ENCODE peak calls at places on chromosomes 16 and 17, in seven cellular contexts. F is tibial nerve; W is cardiac fibroblast; H is activated CD8-positive, alpha-beta T cell treated with anti-CD3 and anti-CD28 coated beads for 36 hours; G is transverse colon; S is PC-9; R is BJ. T is an unnamed sample.

GRCh38 chr17:39002991-39003715 is 36.0 kb upstream of the FBXO47 start:
- DNase-seq in F (peak; percentile 89), W (peak; percentile 82), H (peak; percentile 72), G (peak; percentile 62), S (no peak), R (peak; percentile 69), T (no peak)

GRCh38 chr17:4110152-4110551 is 32.7 kb downstream of the ZZEF1 start:
- DNase-seq in F (no peak), W (peak; percentile 77), H (no peak), G (no peak), S (no peak), R (peak; percentile 34), T (no peak)

GRCh38 chr16:22353188-22353919 is 21.1 kb downstream of the CDR2 start:
- DNase-seq in F (no peak), W (peak; percentile 82), H (peak; percentile 27), G (peak; percentile 32), S (peak; percentile 21), R (peak; percentile 86), T (peak; percentile 28)

GRCh38 chr17:35752945-35753764 is at the start of gene GAS2L2:
- DNase-seq in F (no peak), W (no peak), H (no peak), G (no peak), S (no peak), R (no peak), T (no peak)

GRCh38 chr16:66580605-66581209 is 1.4 kb downstream of the CMTM2 start:
- DNase-seq in F (no peak), W (peak; percentile 65), H (no peak), G (no peak), S (peak; percentile 25), R (no peak), T (no peak)

GRCh38 chr17:7445011-7445927 is at the start of gene CHRNB1:
- DNase-seq in F (peak; percentile 57), W (peak; percentile 45), H (peak; percentile 66), G (peak; percentile 91), S (peak; percentile 94), R (no peak), T (peak; percentile 71)

GRCh38 chr17:7885357-7886226 is 3.0 kb upstream of the CHD3 start:
- DNase-seq in F (peak; percentile 29), W (peak; percentile 10), H (peak; percentile 70), G (peak; percentile 55), S (peak; percentile 68), R (no peak), T (peak; percentile 74)

GRCh38 chr17:27224526-27225315 is 69.2 kb upstream of the WSB1 start:
- DNase-seq in F (no peak), W (peak; percentile 84), H (no peak), G (no peak), S (no peak), R (no peak), T (no peak)

GRCh38 chr17:58899191-58899590 is 143.5 kb downstream of the PPM1E start:
- DNase-seq in F (no peak), W (peak; percentile 39), H (no peak), G (no peak), S (no peak), R (no peak), T (no peak)

GRCh38 chr17:75908201-75908600 is 3.5 kb upstream of the MRPL38 start:
- DNase-seq in F (no peak), W (no peak), H (no peak), G (peak; percentile 38), S (peak; percentile 60), R (no peak), T (no peak)

GRCh38 chr17:28961391-28961790 is 10.1 kb upstream of the PHF12 start:
- DNase-seq in F (no peak), W (no peak), H (no peak), G (no peak), S (no peak), R (no peak), T (no peak)

GRCh38 chr17:72775914-72776313 is 316.6 kb downstream of the SLC39A11 start:
- DNase-seq in F (no peak), W (no peak), H (no peak), G (no peak), S (no peak), R (no peak), T (no peak)

GRCh38 chr16:56632160-56632847 is at the start of gene MT1M:
- DNase-seq in F (no peak), W (no peak), H (no peak), G (peak; percentile 43), S (no peak), R (no peak), T (no peak)

GRCh38 chr16:28202147-28202746 is 9.5 kb downstream of the XPO6 start:
- DNase-seq in F (no peak), W (no peak), H (peak; percentile 81), G (no peak), S (no peak), R (no peak), T (peak; percentile 54)
- TF ChIP-seq CTCF in F (no peak), W (no peak), H (peak; percentile 50), G (no peak), S (no peak), R (no peak), T (peak; percentile 10)

DNA sequence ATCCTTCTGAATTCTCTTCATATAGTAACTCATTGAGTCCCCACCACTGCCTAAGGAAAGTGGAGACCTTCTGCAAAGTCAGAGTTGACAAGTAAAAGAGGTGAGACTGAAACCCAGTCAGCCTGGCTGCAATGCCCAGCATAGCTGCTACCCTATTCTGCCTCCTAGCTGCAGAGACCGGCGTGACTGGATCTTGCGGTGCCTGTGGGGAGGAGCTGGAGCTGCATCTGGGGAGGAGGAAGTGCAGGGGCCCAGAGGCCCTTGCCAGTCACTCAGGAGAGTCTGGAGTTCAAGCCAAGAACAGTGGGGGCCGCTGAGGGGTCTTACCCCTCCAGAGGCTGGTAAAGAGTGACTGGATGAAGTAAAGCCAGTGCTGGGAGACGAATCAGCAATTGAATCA is 35.0 kb upstream of the ZNF423 start:
- DNase-seq in F (no peak), W (peak; percentile 18), H (peak; percentile 41), G (peak; percentile 72), S (no peak), R (no peak), T (no peak)
- TF ChIP-seq CTCF in F (no peak), W (peak; percentile 29), H (no peak), G (peak; percentile 68), S (no peak), R (no peak), T (no peak)

GRCh38 chr17:64491034-64491860 is 5.6 kb downstream of the POLG2 start:
- DNase-seq in F (no peak), W (peak; percentile 72), H (peak; percentile 72), G (peak; percentile 37), S (peak; percentile 25), R (no peak), T (no peak)
- TF ChIP-seq CTCF in F (peak; percentile 16), W (peak; percentile 83), H (peak; percentile 74), G (peak; percentile 61), S (peak; percentile 84), R (peak; percentile 76), T (peak; percentile 71)

DNA sequence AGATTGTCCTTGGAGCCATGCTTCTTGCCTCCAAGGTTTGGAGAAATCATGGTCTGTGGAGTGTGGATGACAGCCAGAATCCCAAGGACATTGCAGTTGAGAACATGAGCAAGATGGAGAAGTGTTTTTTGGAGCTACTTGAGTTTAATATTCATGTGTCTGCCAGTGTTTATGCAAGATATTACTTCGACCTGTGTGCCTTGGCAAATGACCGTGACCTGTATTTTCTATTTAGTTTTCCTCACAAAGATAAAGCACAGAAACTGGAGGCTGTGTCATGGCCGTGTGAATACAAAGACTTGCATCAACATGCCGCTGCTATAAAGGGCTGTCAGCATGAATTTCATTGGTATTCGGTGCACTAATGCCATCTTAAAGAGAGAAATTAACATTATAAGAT is 9.0 kb downstream of the GGA2 start:
- DNase-seq in F (no peak), W (no peak), H (no peak), G (no peak), S (no peak), R (no peak), T (no peak)
- TF ChIP-seq CTCF in F (no peak), W (no peak), H (no peak), G (no peak), S (no peak), R (no peak), T (no peak)

GRCh38 chr17:78769200-78769773 is 12.8 kb downstream of the CYTH1 start:
- DNase-seq in F (no peak), W (no peak), H (peak; percentile 58), G (no peak), S (no peak), R (no peak), T (no peak)
- TF ChIP-seq CTCF in F (no peak), W (no peak), H (peak; percentile 51), G (no peak), S (no peak), R (no peak), T (peak; percentile 43)

T was measured in GM10248.